ENCODE peak calls at places on chromosomes 2 and 18, in seven cellular contexts. Q, V, Z, E, S, B and K are unnamed samples. For H3K36me3, the result is how much of the 10 kb centered on the place peaks cover.

GRCh38 chr18:45107425-45107824 is 426.7 kb downstream of the SETBP1 start:
- DNase-seq in Q (no peak), V (no peak), Z (no peak), E (no peak), S (no peak), B (no peak), K (peak)

GRCh38 chr2:30266051-30266621 is 34.8 kb downstream of the LBH start:
- DNase-seq in Q (no peak), V (no peak), Z (no peak), E (no peak), S (no peak), B (no peak), K (no peak)

GRCh38 chr2:16622399-16622968 is 43.1 kb downstream of the CYRIA start:
- DNase-seq in Q (no peak), V (no peak), Z (no peak), E (no peak), S (no peak), B (no peak), K (peak)

GRCh38 chr2:98524168-98524567 is 79.5 kb downstream of the INPP4A start:
- DNase-seq in Q (no peak), V (no peak), Z (no peak), E (no peak), S (no peak), B (no peak), K (peak)

GRCh38 chr18:73043231-73044000 is 175.6 kb upstream of the NETO1 start:
- DNase-seq in Q (no peak), V (no peak), Z (no peak), E (no peak), S (no peak), B (no peak), K (no peak)

GRCh38 chr2:130936451-130936850 is 99.7 kb downstream of the ARHGEF4 start:
- DNase-seq in Q (no peak), V (no peak), Z (no peak), E (no peak), S (no peak), B (no peak), K (no peak)

GRCh38 chr2:207458582-207458981 is 71.2 kb upstream of the CREB1 start:
- DNase-seq in Q (no peak), V (no peak), Z (no peak), E (no peak), S (no peak), B (no peak), K (no peak)

GRCh38 chr18:79604913-79605235 is 74.7 kb upstream of the CTDP1 start:
- DNase-seq in Q (no peak), V (no peak), Z (no peak), E (no peak), S (no peak), B (no peak), K (no peak)

GRCh38 chr18:10436160-10436559 is 18.3 kb upstream of the APCDD1 start:
- DNase-seq in Q (no peak), V (no peak), Z (no peak), E (no peak), S (no peak), B (no peak), K (no peak)

GRCh38 chr2:155310589-155310988 is 612.1 kb downstream of the KCNJ3 start:
- DNase-seq in Q (no peak), V (peak), Z (no peak), E (peak), S (no peak), B (peak), K (no peak)

GRCh38 chr18:22943847-22944246 is 10.7 kb downstream of the RBBP8 start:
- DNase-seq in Q (no peak), V (no peak), Z (no peak), E (no peak), S (no peak), B (no peak), K (no peak)

GRCh38 chr18:1511619-1512311 is 607.1 kb downstream of the ADCYAP1 start:
- DNase-seq in Q (no peak), V (no peak), Z (no peak), E (no peak), S (no peak), B (no peak), K (no peak)
- H3K36me3 ChIP-seq in Q (under half), V (under half), Z (under half), E (under half), S (under half), B (under half), K (under half)

GRCh38 chr2:95015261-95015918 is 10.1 kb upstream of the MAL start:
- DNase-seq in Q (no peak), V (no peak), Z (no peak), E (no peak), S (no peak), B (no peak), K (no peak)
- TF ChIP-seq RAD21 in Q (no peak), V (no peak), Z (no peak), E (no peak), S (no peak), B (no peak), K (no peak)

GRCh38 chr18:54480616-54481015 is 110.4 kb upstream of the DYNAP start:
- DNase-seq in Q (no peak), V (no peak), Z (no peak), E (no peak), S (no peak), B (no peak), K (no peak)
- H3K36me3 ChIP-seq in Q (under half), V (under half), Z (under half), E (under half), S (under half), B (under half), K (under half)

GRCh38 chr18:58364867-58365533 is 263.9 kb downstream of the ALPK2 start:
- DNase-seq in Q (no peak), V (no peak), Z (no peak), E (no peak), S (no peak), B (no peak), K (peak)
- TF ChIP-seq RAD21 in Q (no peak), V (no peak), Z (no peak), E (no peak), S (peak), B (no peak), K (no peak)